ENCODE peak calls at places on chromosome 7, in four cellular contexts. B is NB4; A is activated naive CD4-positive, alpha-beta T cell treated with Interleukin-2 at 50 U/mL for 16 hours; O is AG20443. L is an unnamed sample.
A peak's percentile ranks its signal among the peaks of the same experiment; 100 is the strongest.

GRCh38 chr7:158078161-158078910 is 509.3 kb downstream of the PTPRN2 start:
- DNase-seq in B (no peak), A (no peak), O (no peak), L (no peak)

GRCh38 chr7:93811198-93811597 is 79.4 kb downstream of the TFPI2 start:
- DNase-seq in B (no peak), A (no peak), O (no peak), L (no peak)

GRCh38 chr7:136688601-136689000 is 179.9 kb upstream of the CHRM2 start:
- DNase-seq in B (no peak), A (no peak), O (no peak), L (no peak)

GRCh38 chr7:131554880-131555516 is 1.4 kb downstream of the PODXL start:
- DNase-seq in B (no peak), A (no peak), O (no peak), L (no peak)

GRCh38 chr7:260441-261281 is 29.3 kb upstream of the FOXL3 start:
- DNase-seq in B (no peak), A (no peak), O (no peak), L (no peak)

GRCh38 chr7:1940402-1940786 is 270.3 kb downstream of the ELFN1 start:
- DNase-seq in B (peak; percentile 99), A (peak; percentile 88), O (no peak), L (no peak)

GRCh38 chr7:158317238-158318205 is 270.1 kb downstream of the PTPRN2 start:
- DNase-seq in B (no peak), A (no peak), O (peak; percentile 7), L (no peak)

GRCh38 chr7:69108041-69108440 is 490.2 kb upstream of the AUTS2 start:
- DNase-seq in B (no peak), A (no peak), O (no peak), L (no peak)

GRCh38 chr7:38232475-38233366 is 40.7 kb downstream of the TARP start:
- DNase-seq in B (peak; percentile 100), A (peak; percentile 80), O (no peak), L (no peak)

GRCh38 chr7:16918288-16918895 is 36.6 kb upstream of the AGR3 start:
- DNase-seq in B (peak; percentile 71), A (no peak), O (peak; percentile 20), L (no peak)

GRCh38 chr7:95509199-95509598 is 23.5 kb downstream of the ASB4 start:
- DNase-seq in B (peak; percentile 19), A (no peak), O (peak; percentile 12), L (no peak)

L was measured in pulmonary artery endothelial cell.